ENCODE peak calls at places on chromosome 13, in nine cellular contexts. V, B, E, G, Q, L, H, A and O are unnamed samples.

GRCh38 chr13:75830842-75831241 is 194.7 kb downstream of the LMO7 start:
- DNase-seq in G (no peak), H (no peak), A (no peak), B (no peak), V (no peak), E (peak; percentile 78), Q (peak; percentile 81), L (no peak), O (peak; percentile 78)

GRCh38 chr13:92694047-92694446 is 532.6 kb upstream of the GPC6 start:
- DNase-seq in L (no peak), V (no peak), A (no peak), B (no peak), H (no peak), E (no peak), Q (no peak), G (no peak), O (no peak)

GRCh38 chr13:54980651-54981050 is 1952.0 kb downstream of the OLFM4 start:
- DNase-seq in L (no peak), H (no peak), A (no peak), E (no peak), G (no peak), V (no peak), B (no peak), Q (peak; percentile 1), O (no peak)

GRCh38 chr13:107518292-107518691 is 697.0 kb downstream of the LIG4 start:
- DNase-seq in B (no peak), A (no peak), V (no peak), Q (peak; percentile 33), G (peak; percentile 61), L (no peak), H (no peak), E (peak; percentile 48), O (peak; percentile 31)

GRCh38 chr13:50678464-50679162 is 164.9 kb downstream of the DLEU7 start:
- DNase-seq in G (no peak), H (no peak), E (peak; percentile 60), B (no peak), A (no peak), V (no peak), Q (peak; percentile 99), L (no peak), O (peak; percentile 99)

GRCh38 chr13:29935309-29935981 is 85.0 kb upstream of the UBL3 start:
- DNase-seq in H (no peak), B (peak; percentile 48), G (no peak), L (peak; percentile 41), V (no peak), E (no peak), A (no peak), Q (no peak), O (no peak)

GRCh38 chr13:32212420-32212819 is 102.7 kb downstream of the ZAR1L start:
- DNase-seq in Q (peak; percentile 92), L (no peak), V (no peak), E (peak; percentile 91), H (no peak), A (no peak), G (no peak), B (no peak), O (peak; percentile 91)

GRCh38 chr13:50687545-50687944 is 155.9 kb downstream of the DLEU7 start:
- DNase-seq in B (no peak), A (no peak), V (no peak), Q (no peak), E (no peak), L (no peak), G (no peak), H (no peak), O (no peak)

GRCh38 chr13:42363941-42364612 is 92.1 kb downstream of the AKAP11 start:
- DNase-seq in A (no peak), L (no peak), H (no peak), B (no peak), Q (peak; percentile 13), G (no peak), E (peak; percentile 17), V (no peak), O (peak; percentile 8)

GRCh38 chr13:23588576-23589141 is 18.4 kb downstream of the TNFRSF19 start:
- DNase-seq in B (no peak), H (no peak), Q (no peak), A (no peak), L (no peak), G (no peak), E (no peak), V (no peak), O (no peak)

GRCh38 chr13:23583491-23583890 is 13.3 kb downstream of the TNFRSF19 start:
- DNase-seq in V (no peak), Q (no peak), G (no peak), B (no peak), L (no peak), H (no peak), E (no peak), A (no peak), O (no peak)

GRCh38 chr13:23579886-23580706 is 9.9 kb downstream of the TNFRSF19 start:
- DNase-seq in V (no peak), Q (no peak), A (no peak), L (no peak), H (no peak), G (peak; percentile 59), B (no peak), E (peak; percentile 40), O (no peak)

GRCh38 chr13:23586336-23586735 is 16.1 kb downstream of the TNFRSF19 start:
- DNase-seq in V (no peak), A (no peak), B (no peak), G (no peak), Q (no peak), H (no peak), L (no peak), E (no peak), O (no peak)

DNA sequence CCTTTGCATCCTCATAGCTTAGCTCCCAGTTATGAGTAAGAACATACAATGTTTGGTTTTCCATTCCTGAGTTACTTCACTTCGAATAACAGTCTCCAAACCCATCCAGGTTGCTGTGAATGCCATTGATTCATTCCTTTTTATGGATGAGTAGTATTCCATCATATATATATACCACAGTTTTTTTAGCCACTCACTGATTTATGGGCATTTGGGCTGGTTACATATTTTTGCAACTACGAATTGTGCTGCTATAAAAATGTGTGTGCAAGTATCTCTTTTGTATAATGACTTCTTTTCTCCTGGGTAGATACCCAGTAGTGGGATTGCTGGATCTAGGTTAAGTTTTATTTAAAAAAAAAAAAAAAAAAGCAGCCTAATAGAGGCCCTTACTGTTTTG is 14.1 kb downstream of the TNFRSF19 start:
- DNase-seq in V (no peak), L (no peak), Q (no peak), H (no peak), B (no peak), G (no peak), A (no peak), E (no peak), O (no peak)
- H3K27me3 ChIP-seq in V (peaks cover 18% of the 10 kb centered on the region), L (peaks cover 19% of the 10 kb centered on the region), Q (no peaks in the 10 kb centered on the region), H (no peaks in the 10 kb centered on the region), B (peaks cover 7% of the 10 kb centered on the region), G (peaks cover 10% of the 10 kb centered on the region), A (peaks cover 6% of the 10 kb centered on the region), E (no peaks in the 10 kb centered on the region), O (no peaks in the 10 kb centered on the region)

GRCh38 chr13:97348569-97349100 is 85.3 kb upstream of the RAP2A start:
- DNase-seq in G (no peak), L (no peak), B (no peak), H (no peak), E (no peak), Q (no peak), V (no peak), A (no peak), O (no peak)

GRCh38 chr13:97354808-97355207 is 79.2 kb upstream of the RAP2A start:
- DNase-seq in E (no peak), B (no peak), G (no peak), V (no peak), H (no peak), A (no peak), L (no peak), Q (no peak), O (no peak)

GRCh38 chr13:97353927-97354326 is 80.0 kb upstream of the RAP2A start:
- DNase-seq in Q (peak; percentile 58), V (no peak), G (no peak), E (peak; percentile 62), L (no peak), A (no peak), H (no peak), B (no peak), O (peak; percentile 36)

GRCh38 chr13:97356592-97356991 is 77.4 kb upstream of the RAP2A start:
- DNase-seq in B (no peak), E (no peak), V (no peak), G (no peak), A (no peak), L (no peak), H (no peak), Q (no peak), O (no peak)

DNA sequence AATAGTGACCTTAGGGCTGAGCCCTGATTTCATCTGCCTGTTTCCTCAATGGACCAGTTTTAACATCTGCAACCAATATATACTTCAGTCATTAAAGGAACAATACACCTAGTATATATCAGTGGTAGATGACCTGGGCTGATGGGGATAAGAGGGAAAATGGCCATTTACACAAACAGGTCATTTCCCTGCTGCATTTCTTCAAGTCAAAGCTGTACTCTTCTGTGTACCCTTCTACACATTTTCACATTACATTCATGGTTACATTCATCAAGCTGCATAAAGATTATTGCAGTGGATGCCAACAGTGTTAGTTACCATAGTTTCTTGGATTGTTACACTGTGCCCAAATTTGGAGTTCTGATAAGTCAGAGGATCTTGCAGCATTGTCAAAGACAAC is 81.2 kb upstream of the RAP2A start:
- DNase-seq in E (no peak), L (no peak), G (no peak), V (no peak), Q (no peak), H (no peak), B (no peak), A (no peak), O (no peak)
- H3K27me3 ChIP-seq in E (no peaks in the 10 kb centered on the region), L (no peaks in the 10 kb centered on the region), G (no peaks in the 10 kb centered on the region), V (no peaks in the 10 kb centered on the region), Q (no peaks in the 10 kb centered on the region), H (no peaks in the 10 kb centered on the region), B (no peaks in the 10 kb centered on the region), A (no peaks in the 10 kb centered on the region), O (no peaks in the 10 kb centered on the region)

DNA sequence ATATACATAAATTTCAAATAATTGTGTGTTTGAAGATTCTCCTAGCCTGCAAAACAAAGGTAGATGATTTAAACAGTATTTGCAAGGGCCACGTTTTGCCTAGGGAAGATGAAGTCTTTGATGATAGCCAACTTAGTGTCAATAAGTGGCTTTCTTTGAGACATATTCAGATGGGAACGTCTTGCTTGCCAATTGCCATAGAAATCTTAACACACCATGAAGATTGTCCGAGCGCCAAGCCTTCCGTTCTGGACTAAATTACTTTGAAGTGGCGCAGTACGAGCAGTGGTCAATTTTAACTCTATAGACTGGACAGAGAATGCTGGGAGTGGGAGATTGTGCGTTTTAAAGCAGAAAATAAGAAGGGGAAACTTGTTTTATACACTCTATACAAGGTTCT is 9.9 kb downstream of the ZIC5 start:
- DNase-seq in E (no peak), V (no peak), L (no peak), A (peak; percentile 9), B (peak; percentile 8), H (no peak), Q (no peak), G (no peak), O (no peak)
- H3K27me3 ChIP-seq in E (peaks cover 79% of the 10 kb centered on the region), V (peaks cover 99% of the 10 kb centered on the region), L (peaks cover 63% of the 10 kb centered on the region), A (peaks cover 32% of the 10 kb centered on the region), B (peaks cover 100% of the 10 kb centered on the region), H (peaks cover 78% of the 10 kb centered on the region), Q (peaks cover 56% of the 10 kb centered on the region), G (peaks cover 84% of the 10 kb centered on the region), O (peaks cover 73% of the 10 kb centered on the region)

GRCh38 chr13:80251403-80251802 is 89.5 kb downstream of the SPRY2 start:
- DNase-seq in E (peak; percentile 60), B (no peak), L (no peak), Q (peak; percentile 69), H (no peak), G (peak; percentile 21), V (no peak), A (no peak), O (peak; percentile 62)
- H3K27me3 ChIP-seq in E (no peaks in the 10 kb centered on the region), B (no peaks in the 10 kb centered on the region), L (no peaks in the 10 kb centered on the region), Q (no peaks in the 10 kb centered on the region), H (no peaks in the 10 kb centered on the region), G (no peaks in the 10 kb centered on the region), V (no peaks in the 10 kb centered on the region), A (no peaks in the 10 kb centered on the region), O (no peaks in the 10 kb centered on the region)